ENCODE peak calls at places on chromosomes 11 and 22, in five cellular contexts. N is coronary artery, W is heart right ventricle, H is AG09309, C is HCT116. Z is an unnamed sample.
A peak's percentile ranks its signal among the peaks of the same experiment; 100 is the strongest.

GRCh38 chr11:111834432-111835163 is 36.8 kb downstream of the ALG9 start:
- DNase-seq in N (no peak), W (no peak), H (no peak), C (no peak), Z (no peak)

GRCh38 chr22:40383905-40384304 is 13.5 kb downstream of the SGSM3 start:
- DNase-seq in N (no peak), W (no peak), H (peak; percentile 43), C (no peak), Z (no peak)

GRCh38 chr11:88398372-88399140 is 61.0 kb upstream of the CTSC start:
- DNase-seq in N (no peak), W (no peak), H (no peak), C (peak; percentile 12), Z (peak; percentile 31)

GRCh38 chr11:132894598-132894997 is 637.7 kb downstream of the OPCML start:
- DNase-seq in N (no peak), W (no peak), H (no peak), C (no peak), Z (no peak)

GRCh38 chr11:116641561-116642045 is 131.2 kb downstream of the BUD13 start:
- DNase-seq in N (peak; percentile 58), W (peak; percentile 9), H (no peak), C (peak; percentile 32), Z (no peak)

GRCh38 chr11:67699521-67699920 is 25.1 kb upstream of the ALDH3B2 start:
- DNase-seq in N (no peak), W (no peak), H (no peak), C (no peak), Z (no peak)

GRCh38 chr11:76962583-76963416 is 71.4 kb upstream of the B3GNT6 start:
- DNase-seq in N (no peak), W (no peak), H (no peak), C (no peak), Z (no peak)

GRCh38 chr11:79438631-79439429 is 2.0 kb downstream of the TENM4 start:
- DNase-seq in N (no peak), W (peak; percentile 9), H (no peak), C (no peak), Z (no peak)

GRCh38 chr11:44992181-44992582 is 41.5 kb upstream of the TP53I11 start:
- DNase-seq in N (no peak), W (no peak), H (no peak), C (no peak), Z (no peak)

GRCh38 chr22:48889209-48889830 is 938.4 kb downstream of the BRD1 start:
- DNase-seq in N (peak; percentile 58), W (no peak), H (no peak), C (no peak), Z (no peak)

GRCh38 chr22:31248138-31248745 is 36.1 kb downstream of the LIMK2 start:
- DNase-seq in N (peak; percentile 86), W (peak; percentile 81), H (peak; percentile 63), C (no peak), Z (peak; percentile 85)

GRCh38 chr11:36196476-36197099 is 92.6 kb downstream of the COMMD9 start:
- DNase-seq in N (no peak), W (peak; percentile 7), H (no peak), C (no peak), Z (no peak)

GRCh38 chr11:126192386-126192785 is 19.1 kb downstream of the RPUSD4 start:
- DNase-seq in N (no peak), W (no peak), H (no peak), C (no peak), Z (no peak)

GRCh38 chr11:88174627-88175003 is 628 bp downstream of the RAB38 start:
- DNase-seq in N (peak; percentile 89), W (peak; percentile 50), H (peak; percentile 76), C (peak; percentile 45), Z (no peak)

GRCh38 chr11:76148941-76149613 is 57.2 kb downstream of the WNT11 start:
- DNase-seq in N (no peak), W (peak; percentile 24), H (no peak), C (no peak), Z (no peak)

GRCh38 chr22:39514373-39514973 is 5.9 kb upstream of the ATF4 start:
- DNase-seq in N (peak; percentile 73), W (peak; percentile 64), H (no peak), C (no peak), Z (no peak)

GRCh38 chr11:128725630-128726461 is 32.0 kb downstream of the FLI1 start:
- DNase-seq in N (no peak), W (peak; percentile 18), H (peak; percentile 80), C (no peak), Z (no peak)

GRCh38 chr11:28924007-28924406 is 815.8 kb downstream of the METTL15 start:
- DNase-seq in N (no peak), W (no peak), H (no peak), C (no peak), Z (no peak)

GRCh38 chr11:106463154-106463553 is 385.7 kb downstream of the AASDHPPT start:
- DNase-seq in N (no peak), W (no peak), H (no peak), C (no peak), Z (no peak)

GRCh38 chr22:35589071-35589735 is 27.9 kb downstream of the MB start:
- DNase-seq in N (no peak), W (no peak), H (peak; percentile 90), C (peak; percentile 57), Z (peak; percentile 86)

GRCh38 chr11:86559311-86559945 is 113.0 kb downstream of the ME3 start:
- DNase-seq in N (no peak), W (peak; percentile 68), H (no peak), C (no peak), Z (no peak)

GRCh38 chr11:2276280-2276998 is 6.1 kb upstream of the ASCL2 start:
- DNase-seq in N (peak; percentile 64), W (peak; percentile 0), H (no peak), C (no peak), Z (no peak)

GRCh38 chr11:128054323-128054910 is 532.9 kb downstream of the ETS1 start:
- DNase-seq in N (no peak), W (no peak), H (no peak), C (no peak), Z (no peak)

GRCh38 chr11:21514298-21514697 is 678.6 kb upstream of the ANO5 start:
- DNase-seq in N (no peak), W (no peak), H (no peak), C (no peak), Z (no peak)

GRCh38 chr11:124174001-124174400 is 9.1 kb upstream of the OR10D3 start:
- DNase-seq in N (no peak), W (no peak), H (no peak), C (peak; percentile 2), Z (peak; percentile 72)

GRCh38 chr11:29224739-29225384 is 792.0 kb downstream of the KCNA4 start:
- DNase-seq in N (no peak), W (no peak), H (no peak), C (no peak), Z (no peak)

GRCh38 chr22:37704645-37705044 is 7.8 kb downstream of the TRIOBP start:
- DNase-seq in N (no peak), W (no peak), H (no peak), C (no peak), Z (no peak)

GRCh38 chr22:46674367-46674781 is 54.2 kb downstream of the GRAMD4 start:
- DNase-seq in N (no peak), W (peak; percentile 85), H (no peak), C (no peak), Z (no peak)
- H3K4me3 ChIP-seq in N (no peak overlapping the region), W (peak overlapping the region; percentile 19), H (no peak overlapping the region), C (no peak overlapping the region), Z (no peak overlapping the region)

GRCh38 chr11:61695917-61696316 is 15.7 kb downstream of the DAGLA start:
- DNase-seq in N (peak; percentile 84), W (peak; percentile 82), H (peak; percentile 14), C (no peak), Z (peak; percentile 72)
- TF ChIP-seq CTCF in N (no peak), W (peak; percentile 21), H (no peak), C (no peak), Z (peak; percentile 12)

DNA sequence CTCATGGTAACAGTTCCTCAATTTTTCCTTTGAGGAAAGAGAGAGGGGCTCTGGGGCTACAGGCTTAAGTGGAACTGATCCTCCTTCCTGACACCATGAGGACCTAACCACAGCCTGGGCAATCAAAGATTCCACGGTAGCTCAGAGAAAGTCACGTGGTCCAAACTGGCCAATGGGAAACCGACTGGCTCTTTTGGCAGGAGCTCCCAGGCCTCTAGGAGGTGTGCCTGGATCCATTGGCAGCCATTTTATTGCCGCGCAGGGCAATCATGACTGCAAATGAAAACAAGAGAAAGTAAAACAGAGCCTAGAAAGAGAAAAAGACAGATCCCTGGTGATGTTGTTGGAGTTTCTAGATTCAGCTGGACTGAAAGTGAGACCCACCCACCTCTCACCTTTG is 27.3 kb upstream of the ASPHD2 start:
- DNase-seq in N (no peak), W (no peak), H (no peak), C (peak; percentile 15), Z (no peak)
- H3K4me3 ChIP-seq in N (no peak overlapping the region), W (no peak overlapping the region), H (no peak overlapping the region), C (no peak overlapping the region), Z (no peak overlapping the region)

DNA sequence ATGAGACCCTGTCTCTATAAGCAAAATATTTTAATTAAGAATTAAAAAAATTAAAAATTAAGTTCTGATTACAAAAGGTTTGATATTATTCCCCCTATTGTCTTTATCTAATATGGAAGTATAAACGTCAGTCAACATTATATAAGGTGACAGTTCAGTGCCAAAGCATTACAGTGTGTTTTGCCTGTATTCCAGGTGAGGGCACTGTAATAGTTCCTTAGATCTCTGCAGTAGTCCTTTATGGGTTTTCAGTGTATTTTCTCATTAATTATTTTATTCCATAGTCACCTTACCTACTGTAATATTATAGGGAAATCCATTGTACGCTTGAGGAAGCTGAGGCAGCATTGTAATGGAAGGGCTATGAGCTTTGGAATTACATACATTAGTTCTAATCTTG is 33.0 kb downstream of the FAR1 start:
- DNase-seq in N (no peak), W (no peak), H (no peak), C (no peak), Z (no peak)
- TF ChIP-seq CTCF in N (no peak), W (no peak), H (no peak), C (peak; percentile 21), Z (no peak)

GRCh38 chr11:32905028-32905667 is 12.5 kb downstream of the QSER1 start:
- DNase-seq in N (no peak), W (no peak), H (no peak), C (no peak), Z (no peak)
- H3K4me3 ChIP-seq in N (no peak overlapping the region), W (no peak overlapping the region), H (no peak overlapping the region), C (no peak overlapping the region), Z (no peak overlapping the region)

GRCh38 chr11:46392421-46393230 is 1.1 kb upstream of the CHRM4 start:
- DNase-seq in N (peak; percentile 84), W (peak; percentile 84), H (peak; percentile 17), C (no peak), Z (no peak)
- TF ChIP-seq CTCF in N (no peak), W (no peak), H (no peak), C (no peak), Z (no peak)